ENCODE peak calls at places on chromosomes 11 and 22, in eight cellular contexts. One of them, this sample, is unnamed.

GRCh38 chr11:32792948-32793475 is 1.4 kb downstream of the CCDC73 start:
- DNase-seq in H1: peak
- DNase-seq in IMR-90: peak
- DNase-seq in stomach: peak
- DNase-seq in WERI-Rb-1: peak
- DNase-seq in fibroblast of pulmonary artery: peak
- DNase-seq in tibial artery: no peak
- DNase-seq in HL-60: no peak
- DNase-seq in this sample: peak

GRCh38 chr11:117414724-117415123 is 87.1 kb downstream of the CEP164 start:
- DNase-seq in fibroblast of pulmonary artery: no peak
- DNase-seq in tibial artery: no peak
- DNase-seq in WERI-Rb-1: peak
- DNase-seq in IMR-90: no peak
- DNase-seq in H1: no peak
- DNase-seq in HL-60: no peak
- DNase-seq in stomach: no peak
- DNase-seq in this sample: no peak

GRCh38 chr11:104259121-104259610 is 95.2 kb upstream of the PDGFD start:
- DNase-seq in tibial artery: no peak
- DNase-seq in HL-60: no peak
- DNase-seq in fibroblast of pulmonary artery: no peak
- DNase-seq in H1: no peak
- DNase-seq in stomach: no peak
- DNase-seq in IMR-90: no peak
- DNase-seq in WERI-Rb-1: no peak
- DNase-seq in this sample: no peak

GRCh38 chr22:26708256-26709009 is 51.0 kb downstream of the MIAT start:
- DNase-seq in stomach: no peak
- DNase-seq in fibroblast of pulmonary artery: no peak
- DNase-seq in H1: no peak
- DNase-seq in WERI-Rb-1: no peak
- DNase-seq in IMR-90: no peak
- DNase-seq in tibial artery: no peak
- DNase-seq in HL-60: no peak
- DNase-seq in this sample: no peak

GRCh38 chr22:28143206-28143605 is 224.2 kb upstream of the PITPNB start:
- DNase-seq in IMR-90: no peak
- DNase-seq in fibroblast of pulmonary artery: no peak
- DNase-seq in H1: no peak
- DNase-seq in stomach: no peak
- DNase-seq in HL-60: no peak
- DNase-seq in tibial artery: no peak
- DNase-seq in WERI-Rb-1: no peak
- DNase-seq in this sample: no peak

GRCh38 chr11:123264431-123264780 is 69.4 kb upstream of the CLMP start:
- DNase-seq in tibial artery: no peak
- DNase-seq in WERI-Rb-1: no peak
- DNase-seq in H1: no peak
- DNase-seq in IMR-90: no peak
- DNase-seq in stomach: no peak
- DNase-seq in fibroblast of pulmonary artery: no peak
- DNase-seq in HL-60: no peak
- DNase-seq in this sample: no peak

GRCh38 chr11:115330693-115331482 is 173.3 kb downstream of the CADM1 start:
- DNase-seq in stomach: no peak
- DNase-seq in WERI-Rb-1: no peak
- DNase-seq in HL-60: no peak
- DNase-seq in fibroblast of pulmonary artery: no peak
- DNase-seq in IMR-90: no peak
- DNase-seq in H1: no peak
- DNase-seq in tibial artery: no peak
- DNase-seq in this sample: no peak

GRCh38 chr11:13336246-13336873 is 58.8 kb downstream of the BMAL1 start:
- DNase-seq in stomach: peak
- DNase-seq in tibial artery: no peak
- DNase-seq in HL-60: no peak
- DNase-seq in IMR-90: peak
- DNase-seq in H1: no peak
- DNase-seq in fibroblast of pulmonary artery: no peak
- DNase-seq in WERI-Rb-1: no peak
- DNase-seq in this sample: no peak

GRCh38 chr22:31891366-31892079 is 52.8 kb upstream of the YWHAH start:
- DNase-seq in WERI-Rb-1: no peak
- DNase-seq in H1: no peak
- DNase-seq in stomach: no peak
- DNase-seq in HL-60: no peak
- DNase-seq in IMR-90: peak
- DNase-seq in tibial artery: no peak
- DNase-seq in fibroblast of pulmonary artery: no peak
- DNase-seq in this sample: no peak

DNA sequence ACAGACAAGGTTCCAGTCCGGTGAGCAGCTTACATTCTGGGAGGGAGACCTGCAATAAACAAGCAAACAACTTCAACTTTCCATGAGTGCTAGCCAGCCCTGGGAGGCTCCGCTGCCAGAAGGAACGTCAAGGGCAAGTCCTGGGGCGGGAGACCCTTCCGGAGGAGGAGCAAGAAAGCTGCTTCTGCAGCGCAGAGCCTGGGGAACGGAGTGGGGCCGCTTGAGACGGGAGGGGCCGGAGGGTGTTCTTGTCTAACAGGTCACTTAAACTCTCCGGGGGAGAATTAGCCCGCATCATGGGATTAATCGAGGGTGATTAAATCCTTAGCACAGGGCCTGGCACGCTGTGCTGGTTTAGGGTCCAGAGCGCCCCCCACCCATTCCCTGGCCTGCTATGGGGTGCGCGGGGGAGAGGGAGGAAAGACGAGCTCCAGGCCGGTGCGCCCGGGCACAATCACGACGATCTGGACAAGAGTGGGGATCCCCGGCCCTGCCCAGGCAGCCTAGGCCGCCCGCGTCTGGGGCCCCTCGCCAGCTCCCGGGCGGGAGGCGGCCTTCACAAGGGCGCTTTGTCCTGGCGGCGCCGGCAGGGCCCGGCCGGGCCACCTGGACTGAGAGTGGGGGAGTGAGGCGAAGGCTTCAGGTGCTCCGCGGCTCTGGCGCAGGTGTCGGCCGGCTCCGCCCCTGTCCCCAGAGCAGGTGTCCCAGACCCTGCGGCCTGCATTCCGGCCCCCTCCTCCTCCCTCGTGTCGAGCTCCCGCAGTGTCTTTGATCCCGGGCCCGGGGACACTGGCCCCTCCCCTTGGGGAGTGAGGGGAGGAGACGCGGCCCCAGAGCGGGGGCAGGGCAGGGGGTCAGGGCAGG is 663 bp upstream of the LARGE2 start:
- DNase-seq in stomach: peak
- DNase-seq in H1: peak
- DNase-seq in fibroblast of pulmonary artery: no peak
- DNase-seq in IMR-90: no peak
- DNase-seq in HL-60: no peak
- DNase-seq in WERI-Rb-1: peak
- DNase-seq in tibial artery: peak
- DNase-seq in this sample: no peak
- TF ChIP-seq CTCF in stomach: no peak
- TF ChIP-seq CTCF in H1: no peak
- TF ChIP-seq CTCF in fibroblast of pulmonary artery: no peak
- TF ChIP-seq CTCF in IMR-90: no peak
- TF ChIP-seq CTCF in HL-60: no peak
- TF ChIP-seq CTCF in WERI-Rb-1: no peak
- TF ChIP-seq CTCF in tibial artery: no peak
- TF ChIP-seq CTCF in this sample: no peak

DNA sequence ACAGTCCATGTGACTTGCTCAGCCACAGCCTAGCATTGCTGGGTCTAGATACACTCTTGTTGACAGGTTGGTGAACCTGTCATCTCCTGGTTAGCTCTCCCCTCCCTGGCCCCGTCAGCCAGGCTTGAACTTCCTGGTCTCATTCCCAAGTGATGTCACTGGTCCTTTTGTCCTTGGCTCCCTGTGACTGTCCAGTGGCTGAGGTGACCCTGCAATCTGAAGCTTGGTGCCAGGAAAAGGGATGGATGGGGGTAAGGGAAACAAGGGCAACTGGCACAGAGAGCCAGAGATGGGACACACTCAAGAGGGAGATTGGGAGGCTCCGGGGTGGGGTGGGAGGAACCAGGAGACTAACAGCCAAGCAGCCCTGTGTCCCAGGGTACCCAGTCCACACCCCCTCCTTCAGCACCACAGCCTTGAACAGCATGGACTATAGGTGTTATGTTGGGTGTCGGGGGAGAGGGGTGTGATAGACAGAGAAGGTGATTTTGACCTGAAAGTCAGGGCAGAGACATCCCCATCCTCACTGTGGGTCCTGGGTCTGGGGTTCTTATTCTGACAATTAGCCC is 63.8 kb upstream of the THY1 start:
- DNase-seq in IMR-90: no peak
- DNase-seq in WERI-Rb-1: peak
- DNase-seq in tibial artery: peak
- DNase-seq in fibroblast of pulmonary artery: no peak
- DNase-seq in H1: no peak
- DNase-seq in stomach: peak
- DNase-seq in HL-60: no peak
- DNase-seq in this sample: no peak
- H3K4me3 ChIP-seq in IMR-90: no peak
- H3K4me3 ChIP-seq in WERI-Rb-1: no peak
- H3K4me3 ChIP-seq in tibial artery: no peak
- H3K4me3 ChIP-seq in fibroblast of pulmonary artery: no peak
- H3K4me3 ChIP-seq in H1: no peak
- H3K4me3 ChIP-seq in stomach: no peak
- H3K4me3 ChIP-seq in HL-60: no peak
- H3K4me3 ChIP-seq in this sample: no peak

GRCh38 chr11:37141707-37142106 is 543.7 kb upstream of the RAG2 start:
- DNase-seq in stomach: no peak
- DNase-seq in tibial artery: no peak
- DNase-seq in IMR-90: no peak
- DNase-seq in fibroblast of pulmonary artery: no peak
- DNase-seq in H1: no peak
- DNase-seq in HL-60: no peak
- DNase-seq in WERI-Rb-1: no peak
- DNase-seq in this sample: no peak
- TF ChIP-seq CTCF in stomach: no peak
- TF ChIP-seq CTCF in tibial artery: no peak
- TF ChIP-seq CTCF in IMR-90: no peak
- TF ChIP-seq CTCF in fibroblast of pulmonary artery: no peak
- TF ChIP-seq CTCF in H1: peak
- TF ChIP-seq CTCF in HL-60: no peak
- TF ChIP-seq CTCF in WERI-Rb-1: peak
- TF ChIP-seq CTCF in this sample: no peak

DNA sequence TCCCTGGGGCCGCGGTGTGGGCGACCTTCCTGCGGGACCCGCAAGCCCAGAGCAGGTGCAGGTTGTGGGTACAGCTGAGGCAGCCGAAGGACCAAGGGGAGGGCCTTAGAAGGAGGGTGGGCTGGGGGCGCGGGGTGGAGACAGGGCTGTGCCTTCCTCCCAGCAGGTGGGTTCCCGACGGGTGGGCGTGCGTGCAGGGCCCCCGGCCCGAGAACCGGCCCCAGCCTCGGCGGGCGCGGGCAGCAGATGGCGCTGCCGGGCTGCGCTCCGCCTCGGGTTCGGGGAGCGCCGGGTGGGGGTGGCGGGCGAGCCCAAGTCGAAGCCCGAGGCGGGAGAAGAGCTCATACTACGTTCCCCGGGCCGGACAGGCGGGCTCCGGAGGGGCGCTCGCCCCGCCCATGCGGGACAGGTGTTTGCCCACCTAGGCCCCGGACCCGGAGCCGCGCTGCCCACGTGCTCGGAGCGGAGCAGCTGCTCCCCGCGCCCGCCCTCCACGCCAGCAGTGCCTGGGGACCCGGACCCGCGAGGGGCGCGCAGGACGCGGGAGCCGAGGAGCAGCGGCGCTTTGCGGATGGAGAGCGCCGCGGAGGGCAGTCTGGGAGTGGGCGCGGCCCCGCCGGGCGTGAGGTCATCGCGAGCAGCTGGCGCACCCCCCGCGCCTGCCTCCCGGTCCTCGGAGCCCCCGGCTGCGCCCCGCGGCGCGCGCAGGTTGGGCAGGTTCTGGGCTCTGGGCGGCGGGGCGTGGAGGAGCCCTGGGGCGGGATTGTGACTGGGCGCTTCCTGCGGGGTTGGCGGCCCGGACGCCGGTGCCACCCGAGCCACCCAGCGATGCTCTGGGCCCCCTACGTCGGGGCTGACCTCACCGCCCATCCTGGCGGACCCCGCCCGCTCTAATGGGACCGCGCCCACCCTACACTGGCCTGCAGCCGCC is 25.3 kb downstream of the DUSP8 start:
- DNase-seq in stomach: peak
- DNase-seq in WERI-Rb-1: peak
- DNase-seq in HL-60: peak
- DNase-seq in fibroblast of pulmonary artery: peak
- DNase-seq in IMR-90: peak
- DNase-seq in tibial artery: no peak
- DNase-seq in H1: no peak
- DNase-seq in this sample: no peak
- H3K4me3 ChIP-seq in stomach: peak
- H3K4me3 ChIP-seq in WERI-Rb-1: peak
- H3K4me3 ChIP-seq in HL-60: peak
- H3K4me3 ChIP-seq in fibroblast of pulmonary artery: no peak
- H3K4me3 ChIP-seq in IMR-90: peak
- H3K4me3 ChIP-seq in tibial artery: peak
- H3K4me3 ChIP-seq in H1: peak
- H3K4me3 ChIP-seq in this sample: no peak

GRCh38 chr11:62645934-62646824 is at the start of gene GANAB:
- DNase-seq in H1: peak
- DNase-seq in stomach: peak
- DNase-seq in tibial artery: peak
- DNase-seq in HL-60: peak
- DNase-seq in WERI-Rb-1: peak
- DNase-seq in IMR-90: peak
- DNase-seq in fibroblast of pulmonary artery: peak
- DNase-seq in this sample: peak
- TF ChIP-seq CTCF in H1: no peak
- TF ChIP-seq CTCF in stomach: no peak
- TF ChIP-seq CTCF in tibial artery: no peak
- TF ChIP-seq CTCF in HL-60: no peak
- TF ChIP-seq CTCF in WERI-Rb-1: no peak
- TF ChIP-seq CTCF in IMR-90: no peak
- TF ChIP-seq CTCF in fibroblast of pulmonary artery: no peak
- TF ChIP-seq CTCF in this sample: no peak

DNA sequence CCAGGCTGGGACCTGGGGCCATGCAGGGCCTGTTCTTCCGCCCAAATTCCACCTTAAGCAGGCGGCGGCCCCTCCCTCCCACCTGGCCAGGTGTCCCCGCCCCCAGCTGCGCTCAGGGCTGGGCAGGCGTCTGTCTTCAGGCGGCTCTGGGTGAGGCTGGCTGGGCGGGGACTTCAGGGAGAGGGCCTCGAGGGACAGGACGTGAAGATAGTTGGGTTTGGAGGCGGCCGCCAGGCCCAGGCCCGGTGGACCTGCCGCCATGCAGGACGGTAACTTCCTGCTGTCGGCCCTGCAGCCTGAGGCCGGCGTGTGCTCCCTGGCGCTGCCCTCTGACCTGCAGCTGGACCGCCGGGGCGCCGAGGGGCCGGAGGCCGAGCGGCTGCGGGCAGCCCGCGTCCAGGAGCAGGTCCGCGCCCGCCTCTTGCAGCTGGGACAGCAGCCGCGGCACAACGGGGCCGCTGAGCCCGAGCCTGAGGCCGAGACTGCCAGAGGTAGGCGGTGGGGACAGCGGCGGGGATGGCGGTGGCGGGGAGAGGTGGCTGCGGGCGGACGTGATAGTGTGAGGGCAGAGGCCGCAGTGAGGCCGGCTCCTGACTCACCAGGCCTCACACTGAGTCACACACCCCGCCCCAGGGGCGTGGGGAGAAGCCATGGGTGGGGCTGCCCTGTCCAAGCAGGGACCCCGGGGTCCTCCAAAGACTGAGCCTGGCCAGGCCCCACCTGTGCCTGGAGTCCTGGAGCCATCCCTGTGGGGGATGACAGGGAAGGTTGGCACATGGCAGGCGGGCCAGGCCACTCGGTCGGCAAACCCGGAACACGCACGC is at the start of gene PKP3:
- DNase-seq in WERI-Rb-1: no peak
- DNase-seq in HL-60: no peak
- DNase-seq in fibroblast of pulmonary artery: peak
- DNase-seq in H1: peak
- DNase-seq in IMR-90: peak
- DNase-seq in tibial artery: no peak
- DNase-seq in stomach: peak
- DNase-seq in this sample: peak
- H3K4me3 ChIP-seq in WERI-Rb-1: no peak
- H3K4me3 ChIP-seq in HL-60: no peak
- H3K4me3 ChIP-seq in fibroblast of pulmonary artery: no peak
- H3K4me3 ChIP-seq in H1: peak
- H3K4me3 ChIP-seq in IMR-90: no peak
- H3K4me3 ChIP-seq in tibial artery: no peak
- H3K4me3 ChIP-seq in stomach: peak
- H3K4me3 ChIP-seq in this sample: no peak

This sample was measured in fibroblast of the aortic adventitia.